ENCODE peak calls at places on chromosome 5, in six cellular contexts. X, P, T, Y, J and R are unnamed samples.

GRCh38 chr5:4275232-4275631 is 679.6 kb downstream of the IRX1 start:
- DNase-seq in P (no peak), T (no peak), J (no peak), Y (no peak), X (peak; percentile 39), R (no peak)

GRCh38 chr5:69213513-69214215 is 21.0 kb upstream of the CDK7 start:
- DNase-seq in T (peak; percentile 57), X (no peak), P (no peak), Y (no peak), J (peak; percentile 27), R (no peak)

GRCh38 chr5:123505633-123506032 is 6.3 kb upstream of the CSNK1G3 start:
- DNase-seq in T (no peak), Y (no peak), J (no peak), X (no peak), P (no peak), R (no peak)

GRCh38 chr5:150159741-150160179 is 4.1 kb upstream of the PDGFRB start:
- DNase-seq in X (no peak), P (no peak), T (no peak), Y (no peak), J (peak; percentile 94), R (no peak)

GRCh38 chr5:54292866-54293265 is 17.5 kb downstream of the ARL15 start:
- DNase-seq in P (no peak), Y (no peak), X (no peak), J (no peak), T (no peak), R (no peak)

GRCh38 chr5:7422719-7423118 is 26.8 kb downstream of the ADCY2 start:
- DNase-seq in P (no peak), Y (no peak), X (no peak), T (no peak), J (no peak), R (no peak)

GRCh38 chr5:82413302-82414042 is 135.3 kb upstream of the RPS23 start:
- DNase-seq in J (peak; percentile 49), P (no peak), T (no peak), Y (no peak), X (no peak), R (peak; percentile 75)

GRCh38 chr5:155250601-155251000 is 237.0 kb downstream of the KIF4B start:
- DNase-seq in P (no peak), J (no peak), Y (no peak), T (no peak), X (no peak), R (no peak)

GRCh38 chr5:136174021-136174659 is 18.8 kb downstream of the SMIM32 start:
- DNase-seq in J (no peak), Y (no peak), T (peak; percentile 27), P (no peak), X (no peak), R (peak; percentile 36)

GRCh38 chr5:41012318-41012717 is 58.8 kb downstream of the MROH2B start:
- DNase-seq in P (no peak), J (no peak), Y (no peak), T (no peak), X (no peak), R (no peak)

GRCh38 chr5:67350185-67350584 is 153.6 kb upstream of the CD180 start:
- DNase-seq in T (no peak), J (no peak), X (no peak), Y (no peak), P (no peak), R (no peak)

GRCh38 chr5:102738037-102738436 is 17.1 kb upstream of the PAM start:
- DNase-seq in J (no peak), X (no peak), T (no peak), P (no peak), Y (no peak), R (no peak)

GRCh38 chr5:9268226-9268625 is 277.6 kb downstream of the SEMA5A start:
- DNase-seq in P (no peak), X (no peak), T (no peak), J (no peak), Y (no peak), R (no peak)

GRCh38 chr5:134948929-134949328 is 18.8 kb upstream of the CATSPER3 start:
- DNase-seq in J (no peak), T (peak; percentile 21), Y (no peak), P (no peak), X (no peak), R (no peak)

GRCh38 chr5:53560506-53561191 is at the start of gene NDUFS4:
- DNase-seq in X (peak; percentile 83), J (peak; percentile 54), Y (peak; percentile 88), P (peak; percentile 66), T (peak; percentile 91), R (peak; percentile 77)

GRCh38 chr5:133295520-133295919 is 243.7 kb downstream of the HSPA4 start:
- DNase-seq in X (no peak), Y (no peak), T (no peak), J (no peak), P (no peak), R (no peak)

GRCh38 chr5:26622947-26623346 is 415.4 kb downstream of the CDH9 start:
- DNase-seq in Y (no peak), J (no peak), P (no peak), T (no peak), X (no peak), R (no peak)

GRCh38 chr5:76953551-76954382 is 922 bp downstream of the CRHBP start:
- DNase-seq in T (no peak), X (peak; percentile 55), J (no peak), P (no peak), Y (peak; percentile 72), R (no peak)

GRCh38 chr5:35212006-35212982 is 18.0 kb downstream of the PRLR start:
- DNase-seq in Y (no peak), P (no peak), T (no peak), J (no peak), X (no peak), R (no peak)

GRCh38 chr5:102289251-102289899 is 6.7 kb downstream of the SLCO4C1 start:
- DNase-seq in T (no peak), X (no peak), Y (no peak), J (no peak), P (no peak), R (no peak)

GRCh38 chr5:144187699-144188294 is 17.1 kb downstream of the KCTD16 start:
- DNase-seq in P (peak; percentile 53), J (peak; percentile 67), T (peak; percentile 90), Y (no peak), X (no peak), R (peak; percentile 94)

GRCh38 chr5:59917121-59917520 is 23.6 kb upstream of the PDE4D start:
- DNase-seq in Y (no peak), X (no peak), P (no peak), J (no peak), T (no peak), R (no peak)

GRCh38 chr5:74916831-74917710 is 50.9 kb upstream of the FAM169A start:
- DNase-seq in J (no peak), P (no peak), X (no peak), T (no peak), Y (no peak), R (no peak)

GRCh38 chr5:180658774-180659564 is 9.6 kb upstream of the FLT4 start:
- DNase-seq in T (no peak), J (no peak), X (no peak), Y (no peak), P (no peak), R (no peak)

GRCh38 chr5:33049845-33050244 is 338.7 kb downstream of the NPR3 start:
- DNase-seq in Y (no peak), T (peak; percentile 46), X (no peak), P (no peak), J (peak; percentile 80), R (no peak)

GRCh38 chr5:178392386-178392785 is 159.8 kb upstream of the PHYKPL start:
- DNase-seq in P (no peak), Y (no peak), T (no peak), J (no peak), X (no peak), R (no peak)

GRCh38 chr5:61658592-61659008 is 326.5 kb downstream of the ZSWIM6 start:
- DNase-seq in P (peak; percentile 76), J (peak; percentile 57), Y (peak; percentile 98), X (peak; percentile 96), T (peak; percentile 60), R (peak; percentile 44)

GRCh38 chr5:148739524-148739923 is 85.2 kb upstream of the HTR4 start:
- DNase-seq in X (no peak), T (no peak), Y (no peak), J (peak; percentile 9), P (no peak), R (peak; percentile 22)

GRCh38 chr5:122078116-122078865 is at the start of gene LOX:
- DNase-seq in P (no peak), Y (peak; percentile 67), J (peak; percentile 77), T (peak; percentile 89), X (peak; percentile 48), R (peak; percentile 94)